ENCODE peak calls at places on chromosomes 11 and 22, in ten cellular contexts. One of them, this sample, is unnamed.
A peak's percentile ranks its signal among the peaks of the same experiment; 100 is the strongest.

GRCh38 chr11:131467645-131468270 is 97.3 kb downstream of the NTM start:
- DNase-seq in heart left ventricle: no peak
- DNase-seq in HFF-Myc: no peak
- DNase-seq in fibroblast of lung: no peak
- DNase-seq in GM13977: no peak
- DNase-seq in memory B cell: no peak
- DNase-seq in AG08396: no peak
- DNase-seq in dorsolateral prefrontal cortex: no peak
- DNase-seq in SHP77: no peak
- DNase-seq in aorta: no peak
- DNase-seq in this sample: no peak

GRCh38 chr22:19454156-19454555 is 6.6 kb upstream of the C22orf39 start:
- DNase-seq in dorsolateral prefrontal cortex: no peak
- DNase-seq in memory B cell: no peak
- DNase-seq in aorta: no peak
- DNase-seq in heart left ventricle: no peak
- DNase-seq in HFF-Myc: no peak
- DNase-seq in GM13977: no peak
- DNase-seq in SHP77: no peak
- DNase-seq in fibroblast of lung: no peak
- DNase-seq in AG08396: no peak
- DNase-seq in this sample: no peak

GRCh38 chr11:1060410-1060809 is 14.3 kb upstream of the MUC2 start:
- DNase-seq in fibroblast of lung: no peak
- DNase-seq in SHP77: no peak
- DNase-seq in dorsolateral prefrontal cortex: no peak
- DNase-seq in GM13977: no peak
- DNase-seq in heart left ventricle: no peak
- DNase-seq in HFF-Myc: no peak
- DNase-seq in AG08396: no peak
- DNase-seq in memory B cell: no peak
- DNase-seq in aorta: no peak
- DNase-seq in this sample: no peak

GRCh38 chr22:46803031-46803880 is 40.8 kb downstream of the TBC1D22A start:
- DNase-seq in GM13977: peak; percentile 85
- DNase-seq in HFF-Myc: no peak
- DNase-seq in AG08396: peak; percentile 42
- DNase-seq in dorsolateral prefrontal cortex: peak; percentile 23
- DNase-seq in SHP77: no peak
- DNase-seq in fibroblast of lung: peak; percentile 14
- DNase-seq in memory B cell: peak; percentile 71
- DNase-seq in heart left ventricle: no peak
- DNase-seq in aorta: no peak
- DNase-seq in this sample: peak; percentile 56

GRCh38 chr22:20414059-20414440 is 20.1 kb downstream of the ZNF74 start:
- DNase-seq in SHP77: no peak
- DNase-seq in AG08396: no peak
- DNase-seq in dorsolateral prefrontal cortex: no peak
- DNase-seq in aorta: no peak
- DNase-seq in memory B cell: no peak
- DNase-seq in HFF-Myc: no peak
- DNase-seq in fibroblast of lung: no peak
- DNase-seq in GM13977: no peak
- DNase-seq in heart left ventricle: no peak
- DNase-seq in this sample: no peak

GRCh38 chr11:60504219-60504618 is 11.0 kb upstream of the MS4A13 start:
- DNase-seq in fibroblast of lung: no peak
- DNase-seq in AG08396: no peak
- DNase-seq in dorsolateral prefrontal cortex: no peak
- DNase-seq in SHP77: no peak
- DNase-seq in memory B cell: no peak
- DNase-seq in heart left ventricle: no peak
- DNase-seq in aorta: no peak
- DNase-seq in HFF-Myc: no peak
- DNase-seq in GM13977: no peak
- DNase-seq in this sample: no peak

GRCh38 chr11:29051935-29052334 is 943.7 kb downstream of the METTL15 start:
- DNase-seq in fibroblast of lung: peak; percentile 15
- DNase-seq in dorsolateral prefrontal cortex: no peak
- DNase-seq in heart left ventricle: no peak
- DNase-seq in AG08396: no peak
- DNase-seq in SHP77: no peak
- DNase-seq in HFF-Myc: no peak
- DNase-seq in aorta: no peak
- DNase-seq in GM13977: no peak
- DNase-seq in memory B cell: no peak
- DNase-seq in this sample: no peak

GRCh38 chr22:44823396-44823795 is 71.0 kb downstream of the ARHGAP8 start:
- DNase-seq in fibroblast of lung: no peak
- DNase-seq in GM13977: no peak
- DNase-seq in heart left ventricle: no peak
- DNase-seq in AG08396: no peak
- DNase-seq in HFF-Myc: no peak
- DNase-seq in dorsolateral prefrontal cortex: no peak
- DNase-seq in aorta: no peak
- DNase-seq in memory B cell: no peak
- DNase-seq in SHP77: no peak
- DNase-seq in this sample: no peak

GRCh38 chr11:69601346-69601975 is 39.5 kb upstream of the CCND1 start:
- DNase-seq in GM13977: no peak
- DNase-seq in heart left ventricle: no peak
- DNase-seq in AG08396: no peak
- DNase-seq in HFF-Myc: no peak
- DNase-seq in dorsolateral prefrontal cortex: no peak
- DNase-seq in aorta: no peak
- DNase-seq in SHP77: no peak
- DNase-seq in memory B cell: no peak
- DNase-seq in fibroblast of lung: no peak
- DNase-seq in this sample: no peak

GRCh38 chr22:22201925-22202343 is 42.7 kb upstream of the VPREB1 start:
- DNase-seq in fibroblast of lung: no peak
- DNase-seq in memory B cell: no peak
- DNase-seq in GM13977: no peak
- DNase-seq in aorta: no peak
- DNase-seq in SHP77: no peak
- DNase-seq in dorsolateral prefrontal cortex: no peak
- DNase-seq in AG08396: no peak
- DNase-seq in HFF-Myc: no peak
- DNase-seq in heart left ventricle: no peak
- DNase-seq in this sample: no peak

GRCh38 chr22:29511126-29511854 is 31.3 kb downstream of the NEFH start:
- DNase-seq in fibroblast of lung: no peak
- DNase-seq in heart left ventricle: no peak
- DNase-seq in SHP77: no peak
- DNase-seq in AG08396: no peak
- DNase-seq in aorta: no peak
- DNase-seq in HFF-Myc: no peak
- DNase-seq in dorsolateral prefrontal cortex: no peak
- DNase-seq in memory B cell: no peak
- DNase-seq in GM13977: no peak
- DNase-seq in this sample: no peak

GRCh38 chr11:117610045-117610444 is 187.0 kb downstream of the DSCAML1 start:
- DNase-seq in heart left ventricle: no peak
- DNase-seq in SHP77: no peak
- DNase-seq in GM13977: peak; percentile 49
- DNase-seq in HFF-Myc: no peak
- DNase-seq in fibroblast of lung: peak; percentile 51
- DNase-seq in AG08396: no peak
- DNase-seq in memory B cell: no peak
- DNase-seq in dorsolateral prefrontal cortex: no peak
- DNase-seq in aorta: no peak
- DNase-seq in this sample: no peak

GRCh38 chr22:32852346-32853251 is 51.1 kb downstream of the TIMP3 start:
- DNase-seq in aorta: no peak
- DNase-seq in GM13977: no peak
- DNase-seq in SHP77: no peak
- DNase-seq in HFF-Myc: no peak
- DNase-seq in AG08396: no peak
- DNase-seq in dorsolateral prefrontal cortex: no peak
- DNase-seq in memory B cell: no peak
- DNase-seq in fibroblast of lung: no peak
- DNase-seq in heart left ventricle: peak; percentile 75
- DNase-seq in this sample: no peak

GRCh38 chr22:29310863-29311339 is 4.5 kb downstream of the GAS2L1 start:
- DNase-seq in dorsolateral prefrontal cortex: peak; percentile 97
- DNase-seq in GM13977: peak; percentile 93
- DNase-seq in memory B cell: peak; percentile 46
- DNase-seq in AG08396: peak; percentile 100
- DNase-seq in HFF-Myc: peak; percentile 89
- DNase-seq in heart left ventricle: peak; percentile 97
- DNase-seq in aorta: peak; percentile 98
- DNase-seq in fibroblast of lung: peak; percentile 96
- DNase-seq in SHP77: peak; percentile 41
- DNase-seq in this sample: peak; percentile 93

GRCh38 chr11:86547727-86548126 is 124.7 kb downstream of the ME3 start:
- DNase-seq in fibroblast of lung: no peak
- DNase-seq in heart left ventricle: no peak
- DNase-seq in SHP77: no peak
- DNase-seq in GM13977: no peak
- DNase-seq in AG08396: no peak
- DNase-seq in memory B cell: no peak
- DNase-seq in aorta: no peak
- DNase-seq in dorsolateral prefrontal cortex: no peak
- DNase-seq in HFF-Myc: no peak
- DNase-seq in this sample: no peak

GRCh38 chr22:48097723-48098122 is 1335.3 kb downstream of the TBC1D22A start:
- DNase-seq in HFF-Myc: no peak
- DNase-seq in aorta: no peak
- DNase-seq in SHP77: no peak
- DNase-seq in memory B cell: no peak
- DNase-seq in dorsolateral prefrontal cortex: no peak
- DNase-seq in fibroblast of lung: no peak
- DNase-seq in GM13977: no peak
- DNase-seq in heart left ventricle: no peak
- DNase-seq in AG08396: no peak
- DNase-seq in this sample: no peak

GRCh38 chr11:82398300-82398815 is 335.3 kb downstream of the FAM181B start:
- DNase-seq in fibroblast of lung: no peak
- DNase-seq in memory B cell: no peak
- DNase-seq in GM13977: no peak
- DNase-seq in SHP77: no peak
- DNase-seq in HFF-Myc: no peak
- DNase-seq in AG08396: no peak
- DNase-seq in aorta: peak; percentile 46
- DNase-seq in dorsolateral prefrontal cortex: no peak
- DNase-seq in heart left ventricle: no peak
- DNase-seq in this sample: no peak

GRCh38 chr11:57425565-57426438 is 1.1 kb downstream of the SLC43A3 start:
- DNase-seq in HFF-Myc: no peak
- DNase-seq in fibroblast of lung: peak; percentile 30
- DNase-seq in GM13977: no peak
- DNase-seq in dorsolateral prefrontal cortex: no peak
- DNase-seq in heart left ventricle: peak; percentile 72
- DNase-seq in aorta: peak; percentile 79
- DNase-seq in SHP77: no peak
- DNase-seq in memory B cell: no peak
- DNase-seq in AG08396: peak; percentile 40
- DNase-seq in this sample: no peak

GRCh38 chr22:45428391-45429385 is 15.2 kb downstream of the RIBC2 start:
- DNase-seq in memory B cell: no peak
- DNase-seq in heart left ventricle: no peak
- DNase-seq in fibroblast of lung: no peak
- DNase-seq in HFF-Myc: no peak
- DNase-seq in AG08396: no peak
- DNase-seq in GM13977: no peak
- DNase-seq in SHP77: no peak
- DNase-seq in aorta: no peak
- DNase-seq in dorsolateral prefrontal cortex: no peak
- DNase-seq in this sample: no peak

GRCh38 chr22:24392218-24392931 is 35.0 kb upstream of the ADORA2A start:
- DNase-seq in heart left ventricle: no peak
- DNase-seq in fibroblast of lung: no peak
- DNase-seq in aorta: no peak
- DNase-seq in AG08396: no peak
- DNase-seq in memory B cell: no peak
- DNase-seq in SHP77: no peak
- DNase-seq in GM13977: no peak
- DNase-seq in dorsolateral prefrontal cortex: no peak
- DNase-seq in HFF-Myc: no peak
- DNase-seq in this sample: no peak

GRCh38 chr22:41939981-41940852 is 6.7 kb downstream of the CENPM start:
- DNase-seq in AG08396: no peak
- DNase-seq in fibroblast of lung: no peak
- DNase-seq in memory B cell: peak; percentile 96
- DNase-seq in GM13977: peak; percentile 81
- DNase-seq in aorta: peak; percentile 61
- DNase-seq in heart left ventricle: no peak
- DNase-seq in HFF-Myc: no peak
- DNase-seq in dorsolateral prefrontal cortex: no peak
- DNase-seq in SHP77: no peak
- DNase-seq in this sample: no peak

This sample was measured in 8988T.